ENCODE peak calls at places on chromosomes 7 and 10, in six cellular contexts. One of them, this sample, is unnamed.

GRCh38 chr7:28408105-28408973 is 4.0 kb upstream of the CREB5 start:
- DNase-seq in mammary epithelial cell: no peak
- DNase-seq in GM23248: peak; percentile 87
- DNase-seq in iPS DF 6.9: no peak
- DNase-seq in CD4-positive, CD25-positive, alpha-beta regulatory T cell: no peak
- DNase-seq in tibial nerve: peak; percentile 46
- DNase-seq in this sample: peak; percentile 33

GRCh38 chr10:102764340-102765257 is 20.9 kb downstream of the WBP1L start:
- DNase-seq in mammary epithelial cell: no peak
- DNase-seq in GM23248: no peak
- DNase-seq in iPS DF 6.9: no peak
- DNase-seq in CD4-positive, CD25-positive, alpha-beta regulatory T cell: no peak
- DNase-seq in tibial nerve: no peak
- DNase-seq in this sample: no peak

GRCh38 chr7:2431260-2431867 is 28.0 kb downstream of the CHST12 start:
- DNase-seq in mammary epithelial cell: no peak
- DNase-seq in GM23248: peak; percentile 19
- DNase-seq in iPS DF 6.9: no peak
- DNase-seq in CD4-positive, CD25-positive, alpha-beta regulatory T cell: peak; percentile 41
- DNase-seq in tibial nerve: no peak
- DNase-seq in this sample: no peak

GRCh38 chr7:137626469-137627067 is 220.2 kb downstream of the DGKI start:
- DNase-seq in mammary epithelial cell: peak; percentile 41
- DNase-seq in GM23248: peak; percentile 73
- DNase-seq in iPS DF 6.9: peak; percentile 63
- DNase-seq in CD4-positive, CD25-positive, alpha-beta regulatory T cell: no peak
- DNase-seq in tibial nerve: peak; percentile 18
- DNase-seq in this sample: peak; percentile 5

GRCh38 chr10:113292086-113292485 is 260.8 kb upstream of the HABP2 start:
- DNase-seq in mammary epithelial cell: no peak
- DNase-seq in GM23248: no peak
- DNase-seq in iPS DF 6.9: no peak
- DNase-seq in CD4-positive, CD25-positive, alpha-beta regulatory T cell: no peak
- DNase-seq in tibial nerve: no peak
- DNase-seq in this sample: no peak

GRCh38 chr10:120131183-120131582 is 238.7 kb downstream of the SEC23IP start:
- DNase-seq in mammary epithelial cell: peak; percentile 34
- DNase-seq in GM23248: peak; percentile 22
- DNase-seq in iPS DF 6.9: peak; percentile 68
- DNase-seq in CD4-positive, CD25-positive, alpha-beta regulatory T cell: no peak
- DNase-seq in tibial nerve: no peak
- DNase-seq in this sample: no peak

GRCh38 chr10:103394180-103394579 is 2.1 kb downstream of the ATP5MK start:
- DNase-seq in mammary epithelial cell: no peak
- DNase-seq in GM23248: no peak
- DNase-seq in iPS DF 6.9: no peak
- DNase-seq in CD4-positive, CD25-positive, alpha-beta regulatory T cell: no peak
- DNase-seq in tibial nerve: no peak
- DNase-seq in this sample: no peak

GRCh38 chr10:88236121-88236743 is 346.9 kb downstream of the RNLS start:
- DNase-seq in mammary epithelial cell: no peak
- DNase-seq in GM23248: no peak
- DNase-seq in iPS DF 6.9: no peak
- DNase-seq in CD4-positive, CD25-positive, alpha-beta regulatory T cell: no peak
- DNase-seq in tibial nerve: no peak
- DNase-seq in this sample: no peak

GRCh38 chr10:22736134-22736533 is 21.8 kb upstream of the PIP4K2A start:
- DNase-seq in mammary epithelial cell: peak; percentile 46
- DNase-seq in GM23248: peak; percentile 25
- DNase-seq in iPS DF 6.9: no peak
- DNase-seq in CD4-positive, CD25-positive, alpha-beta regulatory T cell: no peak
- DNase-seq in tibial nerve: no peak
- DNase-seq in this sample: no peak

GRCh38 chr10:128058106-128058745 is 68.0 kb downstream of the MKI67 start:
- DNase-seq in mammary epithelial cell: no peak
- DNase-seq in GM23248: no peak
- DNase-seq in iPS DF 6.9: no peak
- DNase-seq in CD4-positive, CD25-positive, alpha-beta regulatory T cell: no peak
- DNase-seq in tibial nerve: no peak
- DNase-seq in this sample: no peak

GRCh38 chr7:105219771-105220160 is 169.0 kb downstream of the SRPK2 start:
- DNase-seq in mammary epithelial cell: peak; percentile 89
- DNase-seq in GM23248: peak; percentile 76
- DNase-seq in iPS DF 6.9: no peak
- DNase-seq in CD4-positive, CD25-positive, alpha-beta regulatory T cell: no peak
- DNase-seq in tibial nerve: no peak
- DNase-seq in this sample: peak; percentile 29

GRCh38 chr7:107133396-107133795 is 35.4 kb upstream of the HBP1 start:
- DNase-seq in mammary epithelial cell: no peak
- DNase-seq in GM23248: no peak
- DNase-seq in iPS DF 6.9: no peak
- DNase-seq in CD4-positive, CD25-positive, alpha-beta regulatory T cell: no peak
- DNase-seq in tibial nerve: no peak
- DNase-seq in this sample: no peak

GRCh38 chr10:132974249-132974796 is 32.0 kb upstream of the CFAP46 start:
- DNase-seq in mammary epithelial cell: no peak
- DNase-seq in GM23248: no peak
- DNase-seq in iPS DF 6.9: no peak
- DNase-seq in CD4-positive, CD25-positive, alpha-beta regulatory T cell: no peak
- DNase-seq in tibial nerve: no peak
- DNase-seq in this sample: no peak

GRCh38 chr10:30002438-30003266 is 56.7 kb downstream of the JCAD start:
- DNase-seq in mammary epithelial cell: peak; percentile 67
- DNase-seq in GM23248: peak; percentile 73
- DNase-seq in iPS DF 6.9: peak; percentile 66
- DNase-seq in CD4-positive, CD25-positive, alpha-beta regulatory T cell: peak; percentile 31
- DNase-seq in tibial nerve: peak; percentile 75
- DNase-seq in this sample: peak; percentile 73

GRCh38 chr7:150399421-150399820 is 20.3 kb downstream of the ZNF775 start:
- DNase-seq in mammary epithelial cell: no peak
- DNase-seq in GM23248: no peak
- DNase-seq in iPS DF 6.9: no peak
- DNase-seq in CD4-positive, CD25-positive, alpha-beta regulatory T cell: no peak
- DNase-seq in tibial nerve: no peak
- DNase-seq in this sample: no peak

GRCh38 chr7:17090751-17091150 is 207.7 kb upstream of the AHR start:
- DNase-seq in mammary epithelial cell: peak; percentile 75
- DNase-seq in GM23248: peak; percentile 92
- DNase-seq in iPS DF 6.9: no peak
- DNase-seq in CD4-positive, CD25-positive, alpha-beta regulatory T cell: no peak
- DNase-seq in tibial nerve: no peak
- DNase-seq in this sample: peak; percentile 29

GRCh38 chr7:9231683-9232082 is 798.3 kb downstream of the NXPH1 start:
- DNase-seq in mammary epithelial cell: no peak
- DNase-seq in GM23248: no peak
- DNase-seq in iPS DF 6.9: peak; percentile 9
- DNase-seq in CD4-positive, CD25-positive, alpha-beta regulatory T cell: no peak
- DNase-seq in tibial nerve: no peak
- DNase-seq in this sample: no peak

GRCh38 chr7:130144632-130145171 is 60.5 kb downstream of the TMEM209 start:
- DNase-seq in mammary epithelial cell: peak; percentile 29
- DNase-seq in GM23248: peak; percentile 81
- DNase-seq in iPS DF 6.9: no peak
- DNase-seq in CD4-positive, CD25-positive, alpha-beta regulatory T cell: no peak
- DNase-seq in tibial nerve: no peak
- DNase-seq in this sample: no peak

GRCh38 chr10:106705576-106706526 is 458.7 kb downstream of the SORCS1 start:
- DNase-seq in mammary epithelial cell: peak; percentile 31
- DNase-seq in GM23248: peak; percentile 75
- DNase-seq in iPS DF 6.9: peak; percentile 74
- DNase-seq in CD4-positive, CD25-positive, alpha-beta regulatory T cell: no peak
- DNase-seq in tibial nerve: peak; percentile 84
- DNase-seq in this sample: peak; percentile 19

GRCh38 chr7:151592330-151592729 is 72.6 kb upstream of the RHEB start:
- DNase-seq in mammary epithelial cell: no peak
- DNase-seq in GM23248: no peak
- DNase-seq in iPS DF 6.9: no peak
- DNase-seq in CD4-positive, CD25-positive, alpha-beta regulatory T cell: no peak
- DNase-seq in tibial nerve: no peak
- DNase-seq in this sample: no peak

GRCh38 chr10:80202934-80203834 is 2.2 kb downstream of the ANXA11 start:
- DNase-seq in mammary epithelial cell: peak; percentile 14
- DNase-seq in GM23248: peak; percentile 97
- DNase-seq in iPS DF 6.9: no peak
- DNase-seq in CD4-positive, CD25-positive, alpha-beta regulatory T cell: peak; percentile 73
- DNase-seq in tibial nerve: peak; percentile 48
- DNase-seq in this sample: peak; percentile 95

GRCh38 chr10:116385311-116385710 is 42.3 kb upstream of the PNLIPRP3 start:
- DNase-seq in mammary epithelial cell: no peak
- DNase-seq in GM23248: no peak
- DNase-seq in iPS DF 6.9: no peak
- DNase-seq in CD4-positive, CD25-positive, alpha-beta regulatory T cell: no peak
- DNase-seq in tibial nerve: no peak
- DNase-seq in this sample: no peak

GRCh38 chr10:28532223-28532508 is 752 bp upstream of the WAC start:
- DNase-seq in mammary epithelial cell: no peak
- DNase-seq in GM23248: peak; percentile 79
- DNase-seq in iPS DF 6.9: no peak
- DNase-seq in CD4-positive, CD25-positive, alpha-beta regulatory T cell: no peak
- DNase-seq in tibial nerve: peak; percentile 27
- DNase-seq in this sample: no peak

GRCh38 chr7:112383671-112384417 is 66.4 kb upstream of the IFRD1 start:
- DNase-seq in mammary epithelial cell: no peak
- DNase-seq in GM23248: peak; percentile 28
- DNase-seq in iPS DF 6.9: no peak
- DNase-seq in CD4-positive, CD25-positive, alpha-beta regulatory T cell: no peak
- DNase-seq in tibial nerve: no peak
- DNase-seq in this sample: no peak

GRCh38 chr10:82497451-82497850 is 622.5 kb downstream of the NRG3 start:
- DNase-seq in mammary epithelial cell: peak; percentile 1
- DNase-seq in GM23248: no peak
- DNase-seq in iPS DF 6.9: no peak
- DNase-seq in CD4-positive, CD25-positive, alpha-beta regulatory T cell: no peak
- DNase-seq in tibial nerve: no peak
- DNase-seq in this sample: no peak

GRCh38 chr7:108002726-108003590 is at the start of gene LAMB1:
- DNase-seq in mammary epithelial cell: peak; percentile 64
- DNase-seq in GM23248: peak; percentile 81
- DNase-seq in iPS DF 6.9: no peak
- DNase-seq in CD4-positive, CD25-positive, alpha-beta regulatory T cell: no peak
- DNase-seq in tibial nerve: peak; percentile 51
- DNase-seq in this sample: peak; percentile 69

GRCh38 chr10:93077860-93078337 is 4.2 kb downstream of the CYP26A1 start:
- DNase-seq in mammary epithelial cell: no peak
- DNase-seq in GM23248: no peak
- DNase-seq in iPS DF 6.9: no peak
- DNase-seq in CD4-positive, CD25-positive, alpha-beta regulatory T cell: no peak
- DNase-seq in tibial nerve: no peak
- DNase-seq in this sample: no peak

GRCh38 chr7:135620980-135621850 is 41.1 kb upstream of the STMP1 start:
- DNase-seq in mammary epithelial cell: peak; percentile 73
- DNase-seq in GM23248: peak; percentile 91
- DNase-seq in iPS DF 6.9: peak; percentile 35
- DNase-seq in CD4-positive, CD25-positive, alpha-beta regulatory T cell: peak; percentile 37
- DNase-seq in tibial nerve: peak; percentile 80
- DNase-seq in this sample: peak; percentile 6

GRCh38 chr7:116259156-116259555 is 48.8 kb downstream of the TES start:
- DNase-seq in mammary epithelial cell: no peak
- DNase-seq in GM23248: no peak
- DNase-seq in iPS DF 6.9: no peak
- DNase-seq in CD4-positive, CD25-positive, alpha-beta regulatory T cell: no peak
- DNase-seq in tibial nerve: no peak
- DNase-seq in this sample: no peak

GRCh38 chr10:4355346-4355745 is 470.7 kb upstream of the AKR1E2 start:
- DNase-seq in mammary epithelial cell: peak; percentile 38
- DNase-seq in GM23248: no peak
- DNase-seq in iPS DF 6.9: no peak
- DNase-seq in CD4-positive, CD25-positive, alpha-beta regulatory T cell: no peak
- DNase-seq in tibial nerve: no peak
- DNase-seq in this sample: no peak

GRCh38 chr10:133310399-133310755 is 1.7 kb downstream of the ZNF511 start:
- DNase-seq in mammary epithelial cell: no peak
- DNase-seq in GM23248: no peak
- DNase-seq in iPS DF 6.9: no peak
- DNase-seq in CD4-positive, CD25-positive, alpha-beta regulatory T cell: no peak
- DNase-seq in tibial nerve: no peak
- DNase-seq in this sample: no peak

GRCh38 chr10:70758757-70759514 is 26.2 kb downstream of the TBATA start:
- DNase-seq in mammary epithelial cell: peak; percentile 41
- DNase-seq in GM23248: peak; percentile 85
- DNase-seq in iPS DF 6.9: peak; percentile 75
- DNase-seq in CD4-positive, CD25-positive, alpha-beta regulatory T cell: peak; percentile 43
- DNase-seq in tibial nerve: peak; percentile 80
- DNase-seq in this sample: peak; percentile 51

GRCh38 chr10:24680647-24681475 is 42.8 kb downstream of the ARHGAP21 start:
- DNase-seq in mammary epithelial cell: no peak
- DNase-seq in GM23248: peak; percentile 59
- DNase-seq in iPS DF 6.9: no peak
- DNase-seq in CD4-positive, CD25-positive, alpha-beta regulatory T cell: no peak
- DNase-seq in tibial nerve: no peak
- DNase-seq in this sample: no peak

GRCh38 chr7:98162758-98163157 is 48.5 kb upstream of the BHLHA15 start:
- DNase-seq in mammary epithelial cell: peak; percentile 65
- DNase-seq in GM23248: no peak
- DNase-seq in iPS DF 6.9: no peak
- DNase-seq in CD4-positive, CD25-positive, alpha-beta regulatory T cell: no peak
- DNase-seq in tibial nerve: no peak
- DNase-seq in this sample: no peak
- H3K36me3 ChIP-seq in mammary epithelial cell: no peaks in the 10 kb centered on the region
- H3K36me3 ChIP-seq in GM23248: no peaks in the 10 kb centered on the region
- H3K36me3 ChIP-seq in iPS DF 6.9: peaks cover under 1% of the 10 kb centered on the region
- H3K36me3 ChIP-seq in CD4-positive, CD25-positive, alpha-beta regulatory T cell: peaks cover 21% of the 10 kb centered on the region
- H3K36me3 ChIP-seq in tibial nerve: peaks cover 11% of the 10 kb centered on the region
- H3K36me3 ChIP-seq in this sample: no peaks in the 10 kb centered on the region

GRCh38 chr7:94367940-94368339 is 26.8 kb upstream of the COL1A2 start:
- DNase-seq in mammary epithelial cell: peak; percentile 16
- DNase-seq in GM23248: peak; percentile 81
- DNase-seq in iPS DF 6.9: no peak
- DNase-seq in CD4-positive, CD25-positive, alpha-beta regulatory T cell: no peak
- DNase-seq in tibial nerve: no peak
- DNase-seq in this sample: peak; percentile 13
- H3K4me3 ChIP-seq in mammary epithelial cell: no peak overlapping the region
- H3K4me3 ChIP-seq in GM23248: peak overlapping the region; percentile 66
- H3K4me3 ChIP-seq in iPS DF 6.9: no peak overlapping the region
- H3K4me3 ChIP-seq in CD4-positive, CD25-positive, alpha-beta regulatory T cell: no peak overlapping the region
- H3K4me3 ChIP-seq in tibial nerve: peak overlapping the region; percentile 21
- H3K4me3 ChIP-seq in this sample: peak overlapping the region; percentile 19

GRCh38 chr10:69704231-69704630 is 74.2 kb downstream of the FAM241B start:
- DNase-seq in mammary epithelial cell: peak; percentile 64
- DNase-seq in GM23248: no peak
- DNase-seq in iPS DF 6.9: no peak
- DNase-seq in CD4-positive, CD25-positive, alpha-beta regulatory T cell: no peak
- DNase-seq in tibial nerve: no peak
- DNase-seq in this sample: no peak
- H3K27me3 ChIP-seq in mammary epithelial cell: peaks cover 4% of the 10 kb centered on the region
- H3K27me3 ChIP-seq in GM23248: peaks cover 70% of the 10 kb centered on the region
- H3K27me3 ChIP-seq in iPS DF 6.9: no peaks in the 10 kb centered on the region
- H3K27me3 ChIP-seq in CD4-positive, CD25-positive, alpha-beta regulatory T cell: peaks cover 7% of the 10 kb centered on the region
- H3K27me3 ChIP-seq in tibial nerve: peaks cover 4% of the 10 kb centered on the region
- H3K27me3 ChIP-seq in this sample: peaks cover 10% of the 10 kb centered on the region

GRCh38 chr10:27035163-27035562 is 65.1 kb downstream of the ANKRD26 start:
- DNase-seq in mammary epithelial cell: no peak
- DNase-seq in GM23248: no peak
- DNase-seq in iPS DF 6.9: no peak
- DNase-seq in CD4-positive, CD25-positive, alpha-beta regulatory T cell: no peak
- DNase-seq in tibial nerve: no peak
- DNase-seq in this sample: no peak

GRCh38 chr10:27041196-27041595 is 59.1 kb downstream of the ANKRD26 start:
- DNase-seq in mammary epithelial cell: no peak
- DNase-seq in GM23248: peak; percentile 30
- DNase-seq in iPS DF 6.9: no peak
- DNase-seq in CD4-positive, CD25-positive, alpha-beta regulatory T cell: no peak
- DNase-seq in tibial nerve: no peak
- DNase-seq in this sample: no peak

GRCh38 chr10:27038168-27038567 is 62.1 kb downstream of the ANKRD26 start:
- DNase-seq in mammary epithelial cell: no peak
- DNase-seq in GM23248: no peak
- DNase-seq in iPS DF 6.9: no peak
- DNase-seq in CD4-positive, CD25-positive, alpha-beta regulatory T cell: no peak
- DNase-seq in tibial nerve: no peak
- DNase-seq in this sample: no peak
- H3K36me3 ChIP-seq in mammary epithelial cell: peaks cover 12% of the 10 kb centered on the region
- H3K36me3 ChIP-seq in GM23248: peaks cover 32% of the 10 kb centered on the region
- H3K36me3 ChIP-seq in iPS DF 6.9: no peaks in the 10 kb centered on the region
- H3K36me3 ChIP-seq in CD4-positive, CD25-positive, alpha-beta regulatory T cell: peaks cover 18% of the 10 kb centered on the region
- H3K36me3 ChIP-seq in tibial nerve: peaks cover 58% of the 10 kb centered on the region
- H3K36me3 ChIP-seq in this sample: peaks cover 23% of the 10 kb centered on the region